ENCODE peak calls at places on chromosomes 6 and 20, in seven cellular contexts. One of them, this sample, is unnamed.

GRCh38 chr20:910132-910839 is 5.8 kb downstream of the ANGPT4 start:
- DNase-seq in suprapubic skin: no peak
- DNase-seq in ovary: peak; percentile 52
- DNase-seq in transverse colon: no peak
- DNase-seq in tibial nerve: peak; percentile 34
- DNase-seq in sigmoid colon: no peak
- DNase-seq in SK-N-SH: no peak
- DNase-seq in this sample: no peak

GRCh38 chr6:35140991-35141720 is at the start of gene TCP11:
- DNase-seq in suprapubic skin: no peak
- DNase-seq in ovary: peak; percentile 49
- DNase-seq in transverse colon: peak; percentile 42
- DNase-seq in tibial nerve: no peak
- DNase-seq in sigmoid colon: no peak
- DNase-seq in SK-N-SH: peak; percentile 26
- DNase-seq in this sample: peak; percentile 38

GRCh38 chr6:108598316-108598863 is 37.7 kb downstream of the FOXO3 start:
- DNase-seq in suprapubic skin: no peak
- DNase-seq in ovary: no peak
- DNase-seq in transverse colon: no peak
- DNase-seq in tibial nerve: no peak
- DNase-seq in sigmoid colon: no peak
- DNase-seq in SK-N-SH: no peak
- DNase-seq in this sample: no peak

GRCh38 chr20:45316150-45317080 is 8.3 kb upstream of the MATN4 start:
- DNase-seq in suprapubic skin: no peak
- DNase-seq in ovary: no peak
- DNase-seq in transverse colon: no peak
- DNase-seq in tibial nerve: no peak
- DNase-seq in sigmoid colon: no peak
- DNase-seq in SK-N-SH: no peak
- DNase-seq in this sample: no peak

GRCh38 chr20:58577871-58578615 is 62.8 kb upstream of the APCDD1L start:
- DNase-seq in suprapubic skin: peak; percentile 48
- DNase-seq in ovary: no peak
- DNase-seq in transverse colon: no peak
- DNase-seq in tibial nerve: no peak
- DNase-seq in sigmoid colon: peak; percentile 50
- DNase-seq in SK-N-SH: no peak
- DNase-seq in this sample: no peak

GRCh38 chr6:105432797-105433196 is 29.9 kb upstream of the PREP start:
- DNase-seq in suprapubic skin: no peak
- DNase-seq in ovary: no peak
- DNase-seq in transverse colon: no peak
- DNase-seq in tibial nerve: no peak
- DNase-seq in sigmoid colon: no peak
- DNase-seq in SK-N-SH: no peak
- DNase-seq in this sample: no peak

GRCh38 chr6:110953633-110954303 is 4.7 kb upstream of the GTF3C6 start:
- DNase-seq in suprapubic skin: no peak
- DNase-seq in ovary: no peak
- DNase-seq in transverse colon: no peak
- DNase-seq in tibial nerve: no peak
- DNase-seq in sigmoid colon: no peak
- DNase-seq in SK-N-SH: no peak
- DNase-seq in this sample: no peak

GRCh38 chr6:155505560-155505959 is 49.9 kb upstream of the NOX3 start:
- DNase-seq in suprapubic skin: no peak
- DNase-seq in ovary: no peak
- DNase-seq in transverse colon: no peak
- DNase-seq in tibial nerve: no peak
- DNase-seq in sigmoid colon: no peak
- DNase-seq in SK-N-SH: peak; percentile 9
- DNase-seq in this sample: no peak

GRCh38 chr6:53943410-53943809 is 148.6 kb downstream of the LRRC1 start:
- DNase-seq in suprapubic skin: no peak
- DNase-seq in ovary: peak; percentile 40
- DNase-seq in transverse colon: no peak
- DNase-seq in tibial nerve: no peak
- DNase-seq in sigmoid colon: no peak
- DNase-seq in SK-N-SH: no peak
- DNase-seq in this sample: no peak

GRCh38 chr6:126228001-126228791 is 111.7 kb upstream of the CENPW start:
- DNase-seq in suprapubic skin: no peak
- DNase-seq in ovary: no peak
- DNase-seq in transverse colon: no peak
- DNase-seq in tibial nerve: no peak
- DNase-seq in sigmoid colon: no peak
- DNase-seq in SK-N-SH: peak; percentile 73
- DNase-seq in this sample: no peak

GRCh38 chr6:131156411-131156810 is 21.1 kb downstream of the AKAP7 start:
- DNase-seq in suprapubic skin: no peak
- DNase-seq in ovary: no peak
- DNase-seq in transverse colon: no peak
- DNase-seq in tibial nerve: no peak
- DNase-seq in sigmoid colon: no peak
- DNase-seq in SK-N-SH: no peak
- DNase-seq in this sample: no peak

GRCh38 chr6:95576218-95576617 is 1.1 kb upstream of the MANEA start:
- DNase-seq in suprapubic skin: no peak
- DNase-seq in ovary: no peak
- DNase-seq in transverse colon: no peak
- DNase-seq in tibial nerve: no peak
- DNase-seq in sigmoid colon: no peak
- DNase-seq in SK-N-SH: no peak
- DNase-seq in this sample: no peak

GRCh38 chr6:52964318-52964717 is 30.8 kb downstream of the GSTA4 start:
- DNase-seq in suprapubic skin: no peak
- DNase-seq in ovary: no peak
- DNase-seq in transverse colon: no peak
- DNase-seq in tibial nerve: no peak
- DNase-seq in sigmoid colon: no peak
- DNase-seq in SK-N-SH: no peak
- DNase-seq in this sample: no peak

GRCh38 chr20:1629321-1629720 is 9.5 kb upstream of the SIRPB1 start:
- DNase-seq in suprapubic skin: no peak
- DNase-seq in ovary: no peak
- DNase-seq in transverse colon: no peak
- DNase-seq in tibial nerve: no peak
- DNase-seq in sigmoid colon: no peak
- DNase-seq in SK-N-SH: no peak
- DNase-seq in this sample: no peak

GRCh38 chr6:74409447-74409846 is 713.4 kb downstream of the CD109 start:
- DNase-seq in suprapubic skin: no peak
- DNase-seq in ovary: no peak
- DNase-seq in transverse colon: no peak
- DNase-seq in tibial nerve: peak; percentile 13
- DNase-seq in sigmoid colon: no peak
- DNase-seq in SK-N-SH: no peak
- DNase-seq in this sample: no peak

GRCh38 chr6:139060332-139060731 is 31.8 kb downstream of the ABRACL start:
- DNase-seq in suprapubic skin: no peak
- DNase-seq in ovary: no peak
- DNase-seq in transverse colon: no peak
- DNase-seq in tibial nerve: no peak
- DNase-seq in sigmoid colon: no peak
- DNase-seq in SK-N-SH: no peak
- DNase-seq in this sample: no peak

GRCh38 chr20:61331542-61331941 is 79.5 kb downstream of the CDH4 start:
- DNase-seq in suprapubic skin: no peak
- DNase-seq in ovary: peak; percentile 31
- DNase-seq in transverse colon: no peak
- DNase-seq in tibial nerve: no peak
- DNase-seq in sigmoid colon: no peak
- DNase-seq in SK-N-SH: peak; percentile 32
- DNase-seq in this sample: no peak

GRCh38 chr6:4133941-4134838 is 1.2 kb downstream of the ECI2 start:
- DNase-seq in suprapubic skin: no peak
- DNase-seq in ovary: no peak
- DNase-seq in transverse colon: peak; percentile 29
- DNase-seq in tibial nerve: peak; percentile 25
- DNase-seq in sigmoid colon: no peak
- DNase-seq in SK-N-SH: peak; percentile 11
- DNase-seq in this sample: peak; percentile 30

GRCh38 chr6:119340766-119341487 is 8.6 kb downstream of the MAN1A1 start:
- DNase-seq in suprapubic skin: no peak
- DNase-seq in ovary: no peak
- DNase-seq in transverse colon: no peak
- DNase-seq in tibial nerve: no peak
- DNase-seq in sigmoid colon: no peak
- DNase-seq in SK-N-SH: no peak
- DNase-seq in this sample: no peak

GRCh38 chr6:87806098-87806497 is 104.1 kb upstream of the AKIRIN2 start:
- DNase-seq in suprapubic skin: no peak
- DNase-seq in ovary: no peak
- DNase-seq in transverse colon: no peak
- DNase-seq in tibial nerve: no peak
- DNase-seq in sigmoid colon: no peak
- DNase-seq in SK-N-SH: no peak
- DNase-seq in this sample: no peak

GRCh38 chr20:32128167-32128566 is 18.7 kb downstream of the TM9SF4 start:
- DNase-seq in suprapubic skin: no peak
- DNase-seq in ovary: no peak
- DNase-seq in transverse colon: no peak
- DNase-seq in tibial nerve: no peak
- DNase-seq in sigmoid colon: no peak
- DNase-seq in SK-N-SH: no peak
- DNase-seq in this sample: no peak

GRCh38 chr20:32125511-32125910 is 16.0 kb downstream of the TM9SF4 start:
- DNase-seq in suprapubic skin: no peak
- DNase-seq in ovary: no peak
- DNase-seq in transverse colon: no peak
- DNase-seq in tibial nerve: no peak
- DNase-seq in sigmoid colon: no peak
- DNase-seq in SK-N-SH: no peak
- DNase-seq in this sample: no peak

GRCh38 chr20:32124916-32125454 is 15.5 kb downstream of the TM9SF4 start:
- DNase-seq in suprapubic skin: no peak
- DNase-seq in ovary: no peak
- DNase-seq in transverse colon: no peak
- DNase-seq in tibial nerve: no peak
- DNase-seq in sigmoid colon: no peak
- DNase-seq in SK-N-SH: no peak
- DNase-seq in this sample: no peak

GRCh38 chr20:32127347-32127746 is 17.8 kb downstream of the TM9SF4 start:
- DNase-seq in suprapubic skin: no peak
- DNase-seq in ovary: no peak
- DNase-seq in transverse colon: no peak
- DNase-seq in tibial nerve: no peak
- DNase-seq in sigmoid colon: no peak
- DNase-seq in SK-N-SH: no peak
- DNase-seq in this sample: no peak

GRCh38 chr20:32126919-32127318 is 17.4 kb downstream of the TM9SF4 start:
- DNase-seq in suprapubic skin: no peak
- DNase-seq in ovary: no peak
- DNase-seq in transverse colon: no peak
- DNase-seq in tibial nerve: no peak
- DNase-seq in sigmoid colon: no peak
- DNase-seq in SK-N-SH: no peak
- DNase-seq in this sample: no peak
- H3K4me1 ChIP-seq in suprapubic skin: peaks cover 5% of the 10 kb centered on the region
- H3K4me1 ChIP-seq in ovary: no peaks in the 10 kb centered on the region
- H3K4me1 ChIP-seq in transverse colon: no peaks in the 10 kb centered on the region
- H3K4me1 ChIP-seq in tibial nerve: no peaks in the 10 kb centered on the region
- H3K4me1 ChIP-seq in sigmoid colon: no peaks in the 10 kb centered on the region
- H3K4me1 ChIP-seq in SK-N-SH: no peaks in the 10 kb centered on the region
- H3K4me1 ChIP-seq in this sample: no peaks in the 10 kb centered on the region

DNA sequence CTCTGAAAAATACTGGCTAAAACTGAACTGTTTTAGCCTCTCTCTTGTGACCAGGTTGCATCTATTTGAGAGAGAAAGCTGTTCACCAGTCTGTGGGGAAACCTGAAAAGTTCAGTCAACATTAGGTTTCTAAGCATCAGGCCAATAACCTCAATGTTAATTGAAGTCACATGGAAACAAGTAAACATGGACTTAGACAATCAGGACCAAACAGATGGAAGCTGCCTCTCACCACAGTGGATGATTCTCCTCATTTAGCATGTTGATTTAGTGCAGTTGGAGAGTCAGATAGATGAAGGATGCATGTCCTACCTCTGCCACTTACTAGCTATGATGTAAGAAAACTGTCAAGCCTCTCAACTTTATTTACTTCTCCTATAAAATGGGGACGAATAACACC is 18.2 kb downstream of the SCGN start:
- DNase-seq in suprapubic skin: no peak
- DNase-seq in ovary: no peak
- DNase-seq in transverse colon: no peak
- DNase-seq in tibial nerve: no peak
- DNase-seq in sigmoid colon: no peak
- DNase-seq in SK-N-SH: no peak
- DNase-seq in this sample: no peak
- H3K27me3 ChIP-seq in suprapubic skin: no peaks in the 10 kb centered on the region
- H3K27me3 ChIP-seq in ovary: peaks cover 3% of the 10 kb centered on the region
- H3K27me3 ChIP-seq in transverse colon: no peaks in the 10 kb centered on the region
- H3K27me3 ChIP-seq in tibial nerve: no peaks in the 10 kb centered on the region
- H3K27me3 ChIP-seq in sigmoid colon: no peaks in the 10 kb centered on the region
- H3K27me3 ChIP-seq in SK-N-SH: no peaks in the 10 kb centered on the region
- H3K27me3 ChIP-seq in this sample: no peaks in the 10 kb centered on the region

GRCh38 chr20:19396466-19397081 is 184.1 kb downstream of the SLC24A3 start:
- DNase-seq in suprapubic skin: no peak
- DNase-seq in ovary: no peak
- DNase-seq in transverse colon: no peak
- DNase-seq in tibial nerve: no peak
- DNase-seq in sigmoid colon: no peak
- DNase-seq in SK-N-SH: no peak
- DNase-seq in this sample: no peak
- TF ChIP-seq EP300 in suprapubic skin: no peak
- TF ChIP-seq EP300 in ovary: no peak
- TF ChIP-seq EP300 in transverse colon: no peak
- TF ChIP-seq EP300 in tibial nerve: no peak
- TF ChIP-seq EP300 in sigmoid colon: no peak
- TF ChIP-seq EP300 in SK-N-SH: no peak
- TF ChIP-seq EP300 in this sample: no peak

DNA sequence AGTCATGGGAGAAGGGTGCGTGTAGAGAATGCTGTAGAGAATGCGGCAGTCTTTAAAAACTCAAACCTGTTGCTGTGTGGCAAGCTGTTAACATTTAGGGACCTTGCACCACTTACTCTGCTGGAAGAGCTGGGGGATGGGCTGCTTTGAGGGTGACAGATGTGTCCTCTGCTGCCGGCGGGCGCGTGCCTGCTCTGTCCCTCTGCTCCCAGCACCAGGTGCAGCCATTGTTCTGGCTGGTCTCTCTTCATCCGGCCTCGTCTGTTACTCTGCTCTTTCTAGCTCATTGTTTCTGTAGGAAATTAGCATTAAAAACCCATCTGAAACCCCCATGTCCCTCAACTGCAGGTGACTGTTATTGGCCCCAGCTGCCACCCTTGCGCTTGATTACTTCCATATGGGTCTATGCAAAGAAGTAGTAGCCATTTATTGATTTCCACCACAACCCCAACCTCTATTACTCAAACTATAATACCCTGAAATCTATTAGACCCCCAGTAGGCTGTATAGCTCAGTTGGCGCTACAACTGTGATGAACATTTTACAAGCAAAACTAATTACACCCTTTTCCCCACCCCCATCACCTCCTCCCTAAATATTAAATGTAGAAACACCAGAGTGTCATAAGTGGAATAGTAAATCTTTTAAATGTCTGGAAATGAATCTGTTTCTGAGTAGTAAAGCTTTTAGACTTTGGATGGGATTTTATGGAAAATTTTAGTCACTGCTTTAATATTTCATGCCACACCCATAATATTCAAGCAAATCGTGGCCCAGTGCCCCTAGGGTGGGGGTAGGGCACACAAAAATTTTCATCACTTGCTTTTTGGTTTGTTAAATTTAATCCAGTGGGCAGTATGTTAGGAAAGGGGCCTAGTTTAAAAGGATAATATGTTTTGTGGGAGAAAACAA is 78.7 kb downstream of the CBFA2T2 start:
- DNase-seq in suprapubic skin: no peak
- DNase-seq in ovary: no peak
- DNase-seq in transverse colon: no peak
- DNase-seq in tibial nerve: peak; percentile 25
- DNase-seq in sigmoid colon: no peak
- DNase-seq in SK-N-SH: peak; percentile 75
- DNase-seq in this sample: no peak
- H3K4me1 ChIP-seq in suprapubic skin: peaks cover 46% of the 10 kb centered on the region
- H3K4me1 ChIP-seq in ovary: peaks cover 8% of the 10 kb centered on the region
- H3K4me1 ChIP-seq in transverse colon: peaks cover 21% of the 10 kb centered on the region
- H3K4me1 ChIP-seq in tibial nerve: peaks cover 10% of the 10 kb centered on the region
- H3K4me1 ChIP-seq in sigmoid colon: peaks cover 64% of the 10 kb centered on the region
- H3K4me1 ChIP-seq in SK-N-SH: peaks cover 35% of the 10 kb centered on the region
- H3K4me1 ChIP-seq in this sample: peaks cover 56% of the 10 kb centered on the region